ENCODE peak calls at places on chromosomes 6 and 20, in eight cellular contexts. A, N, E, D, S, I, L and G are unnamed samples.

GRCh38 chr20:14234666-14235295 is 102.6 kb downstream of the FLRT3 start:
- DNase-seq in I (no peak), N (no peak), E (peak), L (peak), D (peak), S (peak), A (no peak), G (peak)

GRCh38 chr20:34834459-34834893 is 9.0 kb upstream of the NCOA6 start:
- DNase-seq in S (peak), E (no peak), I (no peak), A (no peak), L (peak), D (peak), N (no peak), G (peak)

GRCh38 chr20:11448554-11448953 is 469.1 kb upstream of the BTBD3 start:
- DNase-seq in N (no peak), D (no peak), A (no peak), I (no peak), L (no peak), S (no peak), E (no peak), G (no peak)

GRCh38 chr20:49320460-49320859 is 42.6 kb upstream of the ZNFX1 start:
- DNase-seq in A (no peak), L (peak), S (peak), N (no peak), I (no peak), E (no peak), D (peak), G (peak)

GRCh38 chr20:23551786-23552185 is 16.5 kb downstream of the CST9L start:
- DNase-seq in I (no peak), L (no peak), N (no peak), D (no peak), A (no peak), S (no peak), E (no peak), G (no peak)

GRCh38 chr20:54630582-54630981 is 155.2 kb downstream of the DOK5 start:
- DNase-seq in D (no peak), L (no peak), S (no peak), I (no peak), E (no peak), N (no peak), A (no peak), G (no peak)

GRCh38 chr6:167113047-167113446 is 9.8 kb upstream of the CCR6 start:
- DNase-seq in S (no peak), L (no peak), N (no peak), I (no peak), D (no peak), E (no peak), A (no peak), G (no peak)

GRCh38 chr6:167719920-167720319 is 106.8 kb upstream of the AFDN start:
- DNase-seq in N (no peak), A (no peak), L (no peak), E (no peak), S (no peak), I (no peak), D (no peak), G (no peak)

GRCh38 chr6:3195695-3196497 is 31.6 kb downstream of the TUBB2B start:
- DNase-seq in S (no peak), L (peak), A (no peak), I (no peak), D (no peak), N (no peak), E (no peak), G (peak)

GRCh38 chr6:138222901-138223546 is 4.7 kb upstream of the PBOV1 start:
- DNase-seq in D (no peak), A (no peak), E (no peak), N (no peak), L (no peak), S (no peak), I (no peak), G (no peak)

GRCh38 chr6:6661191-6661590 is 72.7 kb downstream of the LY86 start:
- DNase-seq in I (no peak), S (no peak), D (no peak), A (no peak), L (no peak), N (no peak), E (no peak), G (no peak)

GRCh38 chr20:31945790-31946189 is 6.1 kb downstream of the PDRG1 start:
- DNase-seq in I (no peak), N (no peak), E (no peak), D (no peak), L (peak), A (no peak), S (no peak), G (no peak)

GRCh38 chr20:35385733-35386132 is 26.0 kb downstream of the UQCC1 start:
- DNase-seq in S (no peak), N (no peak), D (no peak), I (no peak), A (no peak), L (no peak), E (no peak), G (no peak)

GRCh38 chr6:108737594-108738546 is 110.4 kb upstream of the ARMC2 start:
- DNase-seq in E (peak), N (no peak), D (peak), A (no peak), L (peak), I (no peak), S (peak), G (peak)

GRCh38 chr6:128249429-128249828 is 271.0 kb downstream of the PTPRK start:
- DNase-seq in I (no peak), A (no peak), N (no peak), L (no peak), S (no peak), D (no peak), E (no peak), G (no peak)

GRCh38 chr6:6319947-6320811 is at the start of gene F13A1:
- DNase-seq in E (no peak), S (no peak), A (no peak), N (no peak), D (no peak), I (no peak), L (no peak), G (peak)

GRCh38 chr20:25695532-25696383 is 895 bp downstream of the ZNF337 start:
- DNase-seq in L (no peak), N (no peak), E (no peak), D (peak), A (no peak), I (no peak), S (no peak), G (peak)

GRCh38 chr6:35048631-35049083 is 92.5 kb downstream of the TCP11 start:
- DNase-seq in L (peak), D (no peak), S (no peak), I (no peak), E (no peak), N (no peak), A (no peak), G (peak)

GRCh38 chr6:170174124-170174770 is 116.6 kb downstream of the DLL1 start:
- DNase-seq in S (no peak), I (no peak), N (no peak), E (no peak), D (no peak), A (no peak), L (no peak), G (no peak)

GRCh38 chr20:1831606-1832005 is 63.6 kb upstream of the SIRPA start:
- DNase-seq in L (no peak), I (no peak), A (no peak), S (no peak), D (no peak), E (no peak), N (no peak), G (no peak)

GRCh38 chr6:37130704-37131103 is 39.2 kb upstream of the PIM1 start:
- DNase-seq in S (peak), N (no peak), E (peak), I (no peak), D (no peak), L (no peak), A (no peak), G (no peak)

GRCh38 chr6:85130743-85131142 is 319.1 kb upstream of the NT5E start:
- DNase-seq in S (no peak), A (no peak), E (no peak), N (no peak), D (no peak), L (peak), I (no peak), G (no peak)

GRCh38 chr6:99790679-99791078 is 184.0 kb downstream of the PRDM13 start:
- DNase-seq in I (no peak), A (no peak), L (no peak), D (peak), N (no peak), E (no peak), S (peak), G (no peak)

GRCh38 chr6:149560736-149561135 is 5.4 kb upstream of the GINM1 start:
- DNase-seq in L (no peak), A (no peak), D (no peak), I (no peak), S (no peak), N (no peak), E (no peak), G (no peak)

GRCh38 chr20:49765413-49765736 is 47.3 kb upstream of the SLC9A8 start:
- DNase-seq in I (no peak), A (no peak), S (no peak), N (no peak), D (no peak), L (no peak), E (no peak), G (no peak)

GRCh38 chr6:135062735-135063134 is 8.1 kb upstream of the HBS1L start:
- DNase-seq in I (no peak), N (no peak), L (no peak), S (no peak), E (no peak), A (no peak), D (no peak), G (no peak)

GRCh38 chr6:29624520-29624961 is 8.4 kb downstream of the GABBR1 start:
- DNase-seq in L (no peak), D (no peak), S (no peak), A (no peak), E (no peak), I (no peak), N (no peak), G (no peak)

GRCh38 chr20:24066075-24066700 is 77.6 kb upstream of the GGTLC1 start:
- DNase-seq in E (no peak), A (no peak), S (no peak), L (no peak), N (no peak), I (no peak), D (no peak), G (no peak)

GRCh38 chr6:16056263-16056870 is 72.5 kb upstream of the MYLIP start:
- DNase-seq in N (no peak), S (peak), E (no peak), A (no peak), I (no peak), L (no peak), D (no peak), G (no peak)

GRCh38 chr6:125835221-125835744 is 44.5 kb downstream of the NCOA7 start:
- DNase-seq in D (no peak), A (no peak), E (no peak), I (peak), L (peak), S (no peak), N (no peak), G (peak)

GRCh38 chr20:51736947-51737346 is 31.2 kb downstream of the ATP9A start:
- DNase-seq in I (no peak), D (no peak), A (no peak), S (no peak), L (no peak), N (no peak), E (no peak), G (no peak)

GRCh38 chr6:93721386-93722048 is 302.2 kb upstream of the EPHA7 start:
- DNase-seq in S (no peak), E (no peak), N (no peak), L (peak), I (no peak), A (no peak), D (no peak), G (peak)